ENCODE peak calls at places on chromosomes 5 and 9, in ten cellular contexts. E is COLO829; W is amniotic stem cell; I is stimulated activated naive B cell treated with anti-CD40 and anti-IgM and Interleukin-4, amounts not matched to agents 10 μg/mL and 1 μg/mL and 100 μg/mL, for 72 hours; M is glutamatergic neuron; J is kidney; K is activated gamma-delta T cell treated with anti-CD3 and anti-CD28 coated beads, Interleukin-2, amount 50 U/mL, for 16 hours; X is IMR-90; G is A172; S is NCI-H1092. L is an unnamed sample.

GRCh38 chr5:148623741-148624140 is 30.6 kb downstream of the HTR4 start:
- DNase-seq in I (no peak), W (no peak), E (peak; percentile 2), S (no peak), X (no peak), G (peak; percentile 84), J (no peak), K (no peak), M (no peak), L (no peak)

GRCh38 chr9:123484130-123484529 is 128.1 kb downstream of the CRB2 start:
- DNase-seq in E (no peak), S (no peak), M (no peak), X (no peak), W (no peak), I (no peak), K (no peak), G (no peak), J (no peak), L (no peak)

GRCh38 chr5:68265347-68265746 is 49.8 kb downstream of the PIK3R1 start:
- DNase-seq in W (no peak), E (no peak), M (no peak), I (no peak), X (no peak), S (no peak), K (no peak), G (no peak), J (no peak), L (no peak)

GRCh38 chr5:169343761-169344160 is 42.8 kb upstream of the SLIT3 start:
- DNase-seq in I (no peak), J (no peak), E (no peak), W (no peak), S (no peak), G (no peak), K (no peak), X (no peak), M (no peak), L (peak; percentile 23)

GRCh38 chr5:34483442-34484033 is 172.6 kb upstream of the RAI14 start:
- DNase-seq in J (no peak), M (no peak), E (peak; percentile 41), K (no peak), X (no peak), G (no peak), W (no peak), S (no peak), I (no peak), L (no peak)

GRCh38 chr9:78003730-78004129 is 27.9 kb downstream of the GNAQ start:
- DNase-seq in S (no peak), I (no peak), M (no peak), J (no peak), X (no peak), E (no peak), K (no peak), G (no peak), W (no peak), L (no peak)

GRCh38 chr5:99543841-99544240 is 615.0 kb upstream of the CHD1 start:
- DNase-seq in K (no peak), I (no peak), J (no peak), M (no peak), E (no peak), W (no peak), G (peak; percentile 68), X (no peak), S (no peak), L (no peak)

GRCh38 chr5:171418316-171418981 is 998 bp upstream of the FGF18 start:
- DNase-seq in I (peak; percentile 56), E (peak; percentile 69), G (no peak), K (no peak), M (peak; percentile 92), J (peak; percentile 95), W (peak; percentile 73), X (peak; percentile 82), S (peak; percentile 16), L (peak; percentile 82)

GRCh38 chr5:32096891-32097592 is 77.1 kb downstream of the GOLPH3 start:
- DNase-seq in X (peak; percentile 11), W (no peak), K (no peak), G (no peak), J (no peak), M (no peak), I (no peak), S (no peak), E (no peak), L (no peak)

GRCh38 chr5:116626945-116627679 is 52.5 kb upstream of the SEMA6A start:
- DNase-seq in J (no peak), K (no peak), G (no peak), E (no peak), S (no peak), I (no peak), M (no peak), W (no peak), X (no peak), L (no peak)

GRCh38 chr5:156593546-156593945 is 256.5 kb upstream of the PPP1R2B start:
- DNase-seq in E (no peak), S (no peak), W (no peak), J (no peak), X (no peak), M (no peak), I (no peak), G (no peak), K (no peak), L (no peak)

GRCh38 chr9:31023793-31024192 is 1360.7 kb upstream of the ACO1 start:
- DNase-seq in S (peak; percentile 62), E (no peak), X (no peak), W (no peak), I (no peak), K (no peak), J (no peak), M (no peak), G (no peak), L (no peak)